ENCODE peak calls at places on chromosomes 1 and 21, in seven cellular contexts. J is NT2/D1; Y is A549; B is T-helper 2 cell; R is activated CD4-positive, alpha-beta T cell treated with anti-CD3 and anti-CD28 coated beads, Interleukin-2, amount 10 ng/mL, durations not matched to agents 7 days and 5 days; M is hypothalamus; E is fibroblast of mammary gland. A is an unnamed sample.

GRCh38 chr1:204641936-204642335 is 43.6 kb downstream of the LRRN2 start:
- DNase-seq in J (no peak), Y (no peak), B (no peak), R (no peak), M (no peak), E (no peak), A (no peak)

GRCh38 chr1:8430476-8430875 is 112.6 kb downstream of the SLC45A1 start:
- DNase-seq in J (no peak), Y (no peak), B (peak), R (peak), M (no peak), E (no peak), A (no peak)

GRCh38 chr1:27274204-27274603 is 39.8 kb downstream of the WDTC1 start:
- DNase-seq in J (no peak), Y (no peak), B (no peak), R (no peak), M (no peak), E (no peak), A (no peak)

GRCh38 chr1:5835179-5835562 is 157.1 kb downstream of the NPHP4 start:
- DNase-seq in J (no peak), Y (no peak), B (no peak), R (no peak), M (no peak), E (no peak), A (no peak)

GRCh38 chr21:42633858-42634257 is 19.6 kb upstream of the PDE9A start:
- DNase-seq in J (no peak), Y (no peak), B (no peak), R (no peak), M (no peak), E (no peak), A (no peak)

GRCh38 chr1:200784576-200784975 is 45.9 kb downstream of the CAMSAP2 start:
- DNase-seq in J (no peak), Y (no peak), B (no peak), R (no peak), M (no peak), E (no peak), A (no peak)

GRCh38 chr1:53073899-53074311 is 11.9 kb downstream of the PODN start:
- DNase-seq in J (no peak), Y (no peak), B (no peak), R (no peak), M (no peak), E (peak), A (no peak)

GRCh38 chr1:168803696-168804510 is 74.9 kb upstream of the DPT start:
- DNase-seq in J (peak), Y (no peak), B (no peak), R (no peak), M (no peak), E (no peak), A (peak)

GRCh38 chr21:46079357-46080170 is 18.3 kb upstream of the COL6A2 start:
- DNase-seq in J (no peak), Y (no peak), B (no peak), R (no peak), M (no peak), E (peak), A (no peak)

GRCh38 chr1:35371506-35371905 is 103.0 kb downstream of the ZMYM4 start:
- DNase-seq in J (no peak), Y (no peak), B (no peak), R (no peak), M (no peak), E (no peak), A (no peak)

GRCh38 chr1:109263597-109264378 is 14.4 kb downstream of the CELSR2 start:
- DNase-seq in J (peak), Y (peak), B (peak), R (peak), M (peak), E (peak), A (peak)

GRCh38 chr21:24163539-24163938 is 1443.7 kb downstream of the MRPL39 start:
- DNase-seq in J (no peak), Y (no peak), B (no peak), R (no peak), M (no peak), E (no peak), A (no peak)

GRCh38 chr1:211320980-211321379 is 5.7 kb upstream of the TRAF5 start:
- DNase-seq in J (no peak), Y (no peak), B (peak), R (no peak), M (no peak), E (peak), A (no peak)

GRCh38 chr1:209220048-209220524 is 363.4 kb upstream of the CAMK1G start:
- DNase-seq in J (no peak), Y (no peak), B (no peak), R (no peak), M (no peak), E (no peak), A (peak)

GRCh38 chr1:171351961-171352360 is 38.0 kb downstream of the FMO4 start:
- DNase-seq in J (no peak), Y (no peak), B (no peak), R (no peak), M (no peak), E (no peak), A (no peak)

GRCh38 chr1:35660581-35661473 is 19.5 kb upstream of the PSMB2 start:
- DNase-seq in J (peak), Y (peak), B (peak), R (no peak), M (no peak), E (peak), A (no peak)

GRCh38 chr1:147223740-147224615 is 1.2 kb downstream of the FMO5 start:
- DNase-seq in J (no peak), Y (no peak), B (no peak), R (no peak), M (no peak), E (no peak), A (no peak)

GRCh38 chr1:98749152-98749756 is 87.7 kb downstream of the SNX7 start:
- DNase-seq in J (no peak), Y (peak), B (peak), R (no peak), M (no peak), E (peak), A (no peak)

GRCh38 chr1:32500387-32501209 is 35.7 kb downstream of the ZBTB8B start:
- DNase-seq in J (peak), Y (peak), B (peak), R (peak), M (peak), E (peak), A (peak)

GRCh38 chr1:106785136-106785535 is 271.3 kb upstream of the PRMT6 start:
- DNase-seq in J (no peak), Y (no peak), B (no peak), R (no peak), M (no peak), E (no peak), A (no peak)

GRCh38 chr1:43121251-43121650 is 50.8 kb downstream of the EBNA1BP2 start:
- DNase-seq in J (no peak), Y (no peak), B (no peak), R (no peak), M (no peak), E (no peak), A (no peak)

GRCh38 chr1:166839600-166840308 is 479 bp downstream of the POGK start:
- DNase-seq in J (peak), Y (peak), B (peak), R (peak), M (no peak), E (peak), A (peak)

GRCh38 chr1:180178511-180179161 is 24.0 kb downstream of the QSOX1 start:
- DNase-seq in J (no peak), Y (peak), B (peak), R (peak), M (peak), E (peak), A (peak)

GRCh38 chr1:87600848-87601247 is 272.2 kb downstream of the LMO4 start:
- DNase-seq in J (no peak), Y (peak), B (peak), R (no peak), M (no peak), E (peak), A (no peak)

GRCh38 chr1:59484090-59484489 is 187.2 kb downstream of the FGGY start:
- DNase-seq in J (no peak), Y (peak), B (no peak), R (no peak), M (no peak), E (peak), A (no peak)

GRCh38 chr1:45876000-45876399 is 72.6 kb downstream of the MAST2 start:
- DNase-seq in J (no peak), Y (no peak), B (no peak), R (no peak), M (no peak), E (no peak), A (no peak)

GRCh38 chr1:177914603-177915002 is 55.3 kb downstream of the SEC16B start:
- DNase-seq in J (no peak), Y (no peak), B (no peak), R (no peak), M (no peak), E (peak), A (no peak)

GRCh38 chr1:154992721-154993571 is 440 bp upstream of the LENEP start:
- DNase-seq in J (no peak), Y (peak), B (no peak), R (no peak), M (no peak), E (peak), A (no peak)

A was measured in amygdala.